ENCODE peak calls at places on chromosomes 1 and 21, in four cellular contexts. U, S, Y and X are unnamed samples.

GRCh38 chr1:22833699-22834098 is 123.1 kb downstream of the EPHB2 start:
- DNase-seq in Y (no peak), U (no peak), S (no peak), X (no peak)

GRCh38 chr1:70633004-70633403 is 221.9 kb downstream of the CTH start:
- DNase-seq in U (no peak), S (no peak), Y (no peak), X (no peak)

GRCh38 chr1:171805395-171806115 is 24.1 kb downstream of the METTL13 start:
- DNase-seq in Y (no peak), U (no peak), S (no peak), X (no peak)

GRCh38 chr1:19044471-19044870 is 88.0 kb upstream of the IFFO2 start:
- DNase-seq in S (no peak), U (no peak), Y (no peak), X (no peak)

GRCh38 chr1:119871881-119872280 is 24.4 kb downstream of the ADAM30 start:
- DNase-seq in Y (no peak), U (no peak), S (no peak), X (no peak)

GRCh38 chr1:59814180-59814900 is 409 bp upstream of the HOOK1 start:
- DNase-seq in S (peak), U (no peak), Y (peak), X (peak)

GRCh38 chr1:149884433-149885363 is 14.7 kb upstream of the BOLA1 start:
- DNase-seq in Y (no peak), U (no peak), S (no peak), X (no peak)

GRCh38 chr1:199218065-199218464 is 579.2 kb downstream of the PTPRC start:
- DNase-seq in U (no peak), Y (no peak), S (no peak), X (no peak)

GRCh38 chr1:70685300-70686286 is 274.5 kb downstream of the CTH start:
- DNase-seq in Y (peak), U (peak), S (peak), X (peak)

GRCh38 chr1:117011334-117011733 is 9.8 kb downstream of the CD101 start:
- DNase-seq in U (no peak), S (no peak), Y (no peak), X (no peak)

GRCh38 chr1:209607102-209607794 is 23.7 kb downstream of the CAMK1G start:
- DNase-seq in Y (no peak), U (no peak), S (no peak), X (no peak)

GRCh38 chr1:99771522-99771921 is 5.1 kb upstream of the FRRS1 start:
- DNase-seq in U (no peak), S (no peak), Y (no peak), X (no peak)

GRCh38 chr1:202306535-202307345 is 35.0 kb downstream of the UBE2T start:
- DNase-seq in S (no peak), U (no peak), Y (no peak), X (no peak)

GRCh38 chr21:36325373-36326010 is 5.5 kb downstream of the MORC3 start:
- DNase-seq in U (no peak), S (no peak), Y (no peak), X (no peak)

GRCh38 chr1:93576346-93576745 is 105.3 kb downstream of the BCAR3 start:
- DNase-seq in U (no peak), Y (no peak), S (no peak), X (no peak)

GRCh38 chr1:210328032-210328745 is 513 bp upstream of the HHAT start:
- DNase-seq in Y (peak), S (no peak), U (no peak), X (no peak)

GRCh38 chr1:173163209-173163608 is 43.9 kb downstream of the TNFSF4 start:
- DNase-seq in S (no peak), Y (no peak), U (no peak), X (no peak)

GRCh38 chr1:100387644-100388350 is 35.5 kb downstream of the CDC14A start:
- DNase-seq in S (no peak), U (no peak), Y (no peak), X (no peak)

GRCh38 chr1:157077394-157077793 is 22.2 kb downstream of the ETV3L start:
- DNase-seq in Y (no peak), U (no peak), S (no peak), X (no peak)

GRCh38 chr1:47991698-47992097 is 5.5 kb downstream of the TRABD2B start:
- DNase-seq in S (no peak), U (no peak), Y (no peak), X (no peak)

GRCh38 chr1:153288634-153289275 is 24.0 kb downstream of the PGLYRP3 start:
- DNase-seq in Y (no peak), S (no peak), U (no peak), X (no peak)

GRCh38 chr1:160191756-160192155 is 1.4 kb downstream of the CASQ1 start:
- DNase-seq in Y (no peak), S (no peak), U (no peak), X (no peak)

GRCh38 chr1:197526736-197527371 is 248.4 kb downstream of the DENND1B start:
- DNase-seq in U (no peak), S (no peak), Y (no peak), X (no peak)

GRCh38 chr1:17011439-17012307 is at the start of gene ATP13A2:
- DNase-seq in S (peak), U (peak), Y (peak), X (peak)

GRCh38 chr21:46532080-46532479 is 72.8 kb downstream of the S100B start:
- DNase-seq in S (no peak), U (no peak), Y (no peak), X (no peak)

GRCh38 chr1:65890201-65890600 is 97.5 kb downstream of the PDE4B start:
- DNase-seq in U (no peak), Y (no peak), S (no peak), X (no peak)

GRCh38 chr1:43358121-43358745 is 548 bp upstream of the CDC20 start:
- DNase-seq in Y (no peak), S (peak), U (no peak), X (no peak)

GRCh38 chr1:208309771-208310170 is 65.6 kb upstream of the PLXNA2 start:
- DNase-seq in S (peak), Y (no peak), U (no peak), X (no peak)

GRCh38 chr1:205595435-205595834 is 36.4 kb downstream of the ELK4 start:
- DNase-seq in Y (no peak), S (no peak), U (no peak), X (no peak)

GRCh38 chr1:59185163-59185855 is 111.6 kb upstream of the FGGY start:
- DNase-seq in S (no peak), Y (no peak), U (no peak), X (no peak)

GRCh38 chr1:153586347-153586746 is 20.7 kb upstream of the S100A2 start:
- DNase-seq in U (no peak), S (no peak), Y (no peak), X (no peak)

GRCh38 chr1:44029260-44029910 is 1.9 kb downstream of the SLC6A9 start:
- DNase-seq in S (no peak), Y (no peak), U (no peak), X (no peak)

GRCh38 chr1:118990513-118991131 is 2.5 kb upstream of the TBX15 start:
- DNase-seq in S (no peak), Y (no peak), U (no peak), X (no peak)

GRCh38 chr1:202628646-202629215 is 81.5 kb downstream of the SYT2 start:
- DNase-seq in S (no peak), Y (no peak), U (no peak), X (no peak)

GRCh38 chr1:50423670-50424000 is 392 bp upstream of the DMRTA2 start:
- DNase-seq in S (no peak), Y (no peak), U (no peak), X (peak)

GRCh38 chr1:201299968-201300367 is 16.7 kb downstream of the PKP1 start:
- DNase-seq in U (no peak), S (peak), Y (no peak), X (peak)

GRCh38 chr1:111619635-111620411 is at the start of gene RAP1A:
- DNase-seq in U (peak), S (peak), Y (peak), X (peak)
- TF ChIP-seq POLR2A in U (peak), S (peak), Y (no peak), X (peak)

DNA sequence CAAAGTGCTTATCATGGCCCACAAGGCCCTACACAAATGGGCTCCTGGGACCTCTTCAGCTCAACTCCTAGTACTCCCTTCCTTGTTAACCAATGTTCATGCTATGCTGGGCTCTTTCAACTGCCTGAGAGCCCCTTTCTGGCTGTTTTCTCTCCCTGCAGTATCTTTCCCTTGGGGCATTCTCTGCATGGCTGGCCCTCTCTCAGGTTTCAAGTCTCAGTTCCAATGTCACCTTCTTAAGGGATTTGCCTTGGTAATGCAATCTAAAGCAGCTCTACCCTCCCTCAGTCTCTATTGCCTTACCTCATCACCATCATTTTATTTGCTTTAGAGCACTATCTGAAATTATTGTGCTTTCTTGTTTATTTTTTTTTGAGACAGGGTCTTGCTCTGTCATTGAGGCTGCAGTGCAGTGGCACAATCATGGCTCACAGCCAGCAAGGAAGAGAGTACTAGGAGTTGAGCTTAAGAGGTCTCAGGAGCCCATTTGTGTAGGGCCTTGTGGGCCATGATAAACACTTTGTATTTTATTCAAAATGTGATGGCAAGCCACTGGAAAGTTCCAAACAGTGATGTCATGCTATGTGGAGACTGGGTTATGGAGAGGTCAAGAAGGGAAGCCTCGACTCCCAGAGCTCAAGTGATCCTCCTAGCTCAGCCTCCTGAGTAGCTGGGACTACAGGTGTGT is 63.4 kb upstream of the SRSF10 start:
- DNase-seq in U (no peak), S (no peak), Y (no peak), X (peak)
- TF ChIP-seq POLR2A in U (no peak), S (no peak), Y (no peak), X (no peak)

GRCh38 chr21:43728467-43729390 is 9.8 kb downstream of the PDXK start:
- DNase-seq in U (peak), S (peak), Y (peak), X (peak)
- TF ChIP-seq POLR2A in U (peak), S (peak), Y (no peak), X (no peak)

GRCh38 chr1:6613361-6614018 is at the start of gene PHF13:
- DNase-seq in U (peak), S (peak), Y (peak), X (peak)
- TF ChIP-seq POLR2A in U (peak), S (peak), Y (no peak), X (peak)